ENCODE peak calls at places on chromosomes 1 and 21, in six cellular contexts. U, E, Y, R, P and S are unnamed samples. For H3K36me3, the result is how much of the 10 kb centered on the place peaks cover.

GRCh38 chr1:214439352-214440119 is 111.9 kb downstream of the PTPN14 start:
- DNase-seq in R (peak), U (no peak), Y (no peak), P (peak), E (peak), S (no peak)

GRCh38 chr1:156510709-156511108 is 10.1 kb upstream of the MEF2D start:
- DNase-seq in E (peak), R (peak), U (peak), Y (peak), P (no peak), S (peak)

GRCh38 chr1:14881775-14882672 is 271.5 kb upstream of the TMEM51 start:
- DNase-seq in E (no peak), P (no peak), U (no peak), Y (no peak), R (peak), S (no peak)

GRCh38 chr1:935751-936231 is 12.1 kb downstream of the SAMD11 start:
- DNase-seq in Y (no peak), R (no peak), E (no peak), P (no peak), U (no peak), S (no peak)

GRCh38 chr1:17189632-17190525 is 15.0 kb upstream of the PADI1 start:
- DNase-seq in P (peak), E (no peak), U (no peak), Y (no peak), R (peak), S (peak)

GRCh38 chr1:166079276-166079675 is 87.5 kb downstream of the FAM78B start:
- DNase-seq in P (no peak), E (no peak), Y (no peak), R (no peak), U (no peak), S (no peak)

GRCh38 chr1:228289996-228290881 is 82.4 kb downstream of the OBSCN start:
- DNase-seq in Y (no peak), E (no peak), R (no peak), P (no peak), U (peak), S (no peak)

GRCh38 chr1:147579532-147580199 is 38.4 kb downstream of the BCL9 start:
- DNase-seq in R (peak), U (no peak), P (no peak), Y (no peak), E (no peak), S (no peak)

GRCh38 chr1:230120949-230121381 is 53.9 kb downstream of the GALNT2 start:
- DNase-seq in U (no peak), R (no peak), Y (no peak), E (no peak), P (no peak), S (no peak)

GRCh38 chr1:24724345-24725208 is 20.7 kb upstream of the CLIC4 start:
- DNase-seq in E (no peak), Y (no peak), R (peak), P (peak), U (no peak), S (peak)

GRCh38 chr1:94095112-94095637 is 25.8 kb downstream of the ABCA4 start:
- DNase-seq in U (no peak), Y (peak), R (peak), E (peak), P (no peak), S (peak)
- H3K4me3 ChIP-seq in U (no peak), Y (peak), R (no peak), E (no peak), P (no peak), S (no peak)

GRCh38 chr21:41398831-41399230 is 27.2 kb upstream of the MX1 start:
- DNase-seq in P (no peak), E (no peak), U (peak), R (no peak), Y (no peak), S (no peak)
- H3K36me3 ChIP-seq in P (under half), E (under half), U (half or more), R (under half), Y (half or more), S (under half)

GRCh38 chr1:198543670-198544260 is 3.3 kb upstream of the ATP6V1G3 start:
- DNase-seq in P (no peak), E (no peak), Y (no peak), U (no peak), R (no peak), S (no peak)

GRCh38 chr1:198542632-198543031 is 2.2 kb upstream of the ATP6V1G3 start:
- DNase-seq in E (no peak), P (no peak), U (no peak), Y (no peak), R (no peak), S (no peak)

GRCh38 chr1:198541737-198542136 is 1.3 kb upstream of the ATP6V1G3 start:
- DNase-seq in E (no peak), U (no peak), Y (no peak), P (no peak), R (no peak), S (no peak)

GRCh38 chr1:198545156-198545555 is 4.7 kb upstream of the ATP6V1G3 start:
- DNase-seq in P (no peak), E (no peak), Y (no peak), R (no peak), U (no peak), S (no peak)

DNA sequence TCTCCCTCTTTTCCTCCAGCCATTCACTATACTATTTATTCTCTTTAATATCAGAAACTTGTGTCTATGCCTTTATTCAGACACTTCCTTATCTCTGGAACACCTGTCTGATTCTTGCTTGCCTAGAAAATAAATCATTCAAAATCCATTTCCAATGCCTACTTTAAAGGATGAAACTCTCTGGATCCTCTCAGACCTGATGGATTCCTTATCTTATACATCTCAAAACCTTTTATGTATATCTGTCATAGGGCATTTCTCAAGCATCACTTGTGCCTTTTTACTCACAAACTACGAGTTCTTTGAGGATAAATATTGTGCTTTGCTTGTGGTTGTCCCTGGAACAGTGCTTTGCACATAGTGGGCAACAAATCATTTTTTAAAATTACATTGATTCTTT is 3.8 kb upstream of the ATP6V1G3 start:
- DNase-seq in U (no peak), Y (no peak), R (no peak), P (no peak), E (no peak), S (no peak)
- H3K4me3 ChIP-seq in U (no peak), Y (no peak), R (no peak), P (no peak), E (no peak), S (no peak)

GRCh38 chr21:23496729-23497128 is 2110.6 kb downstream of the MRPL39 start:
- DNase-seq in E (no peak), R (no peak), Y (no peak), P (no peak), U (no peak), S (no peak)
- H3K36me3 ChIP-seq in E (under half), R (under half), Y (under half), P (under half), U (under half), S (under half)

DNA sequence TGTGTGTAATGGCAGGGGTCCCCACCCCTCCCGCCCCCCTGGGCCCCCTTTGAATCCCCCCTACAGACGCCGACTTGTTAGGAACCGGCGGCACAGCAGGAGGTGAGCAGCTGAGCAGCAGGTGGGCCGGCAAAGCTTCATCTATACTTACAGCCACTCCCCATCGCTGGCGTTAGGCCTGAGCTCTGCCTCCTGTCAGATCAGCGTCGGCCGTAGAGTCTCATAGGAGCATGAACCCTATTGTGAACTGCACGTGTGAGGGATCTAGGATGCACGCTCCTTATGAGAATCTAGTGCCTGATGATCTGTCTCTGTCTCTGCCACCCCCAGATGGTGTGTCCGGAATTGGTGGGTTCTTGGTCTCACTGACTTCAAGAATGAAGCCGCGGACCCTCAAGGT is 14.9 kb upstream of the VPS26C start:
- DNase-seq in E (no peak), R (no peak), P (no peak), U (no peak), Y (no peak), S (no peak)
- H3K4me3 ChIP-seq in E (no peak), R (no peak), P (no peak), U (no peak), Y (peak), S (no peak)

GRCh38 chr1:54884135-54884586 is 2.8 kb downstream of the DHCR24 start:
- DNase-seq in Y (no peak), U (no peak), R (peak), P (no peak), E (no peak), S (no peak)

GRCh38 chr1:54883349-54884102 is 3.5 kb downstream of the DHCR24 start:
- DNase-seq in R (no peak), U (no peak), Y (no peak), P (no peak), E (no peak), S (no peak)

GRCh38 chr1:54882483-54882882 is 4.5 kb downstream of the DHCR24 start:
- DNase-seq in Y (no peak), R (peak), E (no peak), P (no peak), U (no peak), S (no peak)

GRCh38 chr1:54876814-54877213 is 10.2 kb downstream of the DHCR24 start:
- DNase-seq in P (no peak), E (no peak), R (no peak), U (no peak), Y (no peak), S (no peak)

DNA sequence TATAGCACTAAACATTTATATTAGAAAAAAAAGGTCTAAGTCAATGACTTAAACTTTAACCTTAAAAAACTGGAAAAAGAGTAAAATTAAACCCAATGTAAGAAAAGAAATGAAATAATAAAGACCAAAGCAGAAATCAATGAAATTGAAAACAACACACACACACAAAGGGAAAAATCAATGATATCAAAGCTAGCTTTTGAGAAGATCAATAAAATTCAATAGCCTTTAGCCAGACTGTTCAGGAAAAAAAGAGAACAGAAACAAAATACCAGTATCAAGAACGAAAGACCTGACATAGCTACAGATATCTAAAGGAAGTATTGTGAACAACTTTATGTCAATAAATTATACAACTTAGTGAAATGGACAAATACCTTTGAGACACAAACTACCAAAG is 7.1 kb downstream of the DHCR24 start:
- DNase-seq in P (no peak), E (no peak), R (no peak), U (no peak), Y (no peak), S (no peak)
- H3K36me3 ChIP-seq in P (half or more), E (under half), R (under half), U (under half), Y (under half), S (half or more)

GRCh38 chr1:119646521-119647227 is 1.4 kb downstream of the ZNF697 start:
- DNase-seq in R (peak), Y (no peak), E (no peak), P (no peak), U (no peak), S (peak)
- H3K4me3 ChIP-seq in R (peak), Y (peak), E (peak), P (peak), U (no peak), S (peak)